ENCODE peak calls at places on chromosome 11, in ten cellular contexts. One of them, this sample, is unnamed.

GRCh38 chr11:6472934-6473333 is 807 bp downstream of the TRIM3 start:
- DNase-seq in NCI-H1436: no peak
- DNase-seq in mesendoderm: no peak
- DNase-seq in stimulated activated CD8-positive, alpha-beta memory T cell treated with anti-CD3 and anti-CD28 coated beads, Interleukin-15, amount 100 ng/mL, for 1 hour: no peak
- DNase-seq in T-helper 17 cell: no peak
- DNase-seq in G401: peak; percentile 74
- DNase-seq in stimulated activated naive CD8-positive, alpha-beta T cell treated with anti-CD3 and anti-CD28 coated beads, Interleukin-15, amount 100 ng/mL, for 72 hours: no peak
- DNase-seq in nucleus accumbens: no peak
- DNase-seq in gastrocnemius medialis: no peak
- DNase-seq in dermis blood vessel endothelial cell: no peak
- DNase-seq in this sample: no peak

GRCh38 chr11:116692318-116693106 is 80.3 kb downstream of the BUD13 start:
- DNase-seq in NCI-H1436: no peak
- DNase-seq in mesendoderm: no peak
- DNase-seq in stimulated activated CD8-positive, alpha-beta memory T cell treated with anti-CD3 and anti-CD28 coated beads, Interleukin-15, amount 100 ng/mL, for 1 hour: no peak
- DNase-seq in T-helper 17 cell: no peak
- DNase-seq in G401: no peak
- DNase-seq in stimulated activated naive CD8-positive, alpha-beta T cell treated with anti-CD3 and anti-CD28 coated beads, Interleukin-15, amount 100 ng/mL, for 72 hours: no peak
- DNase-seq in nucleus accumbens: no peak
- DNase-seq in gastrocnemius medialis: no peak
- DNase-seq in dermis blood vessel endothelial cell: no peak
- DNase-seq in this sample: peak; percentile 48

GRCh38 chr11:8256271-8257002 is 7.2 kb downstream of the LMO1 start:
- DNase-seq in NCI-H1436: no peak
- DNase-seq in mesendoderm: no peak
- DNase-seq in stimulated activated CD8-positive, alpha-beta memory T cell treated with anti-CD3 and anti-CD28 coated beads, Interleukin-15, amount 100 ng/mL, for 1 hour: no peak
- DNase-seq in T-helper 17 cell: no peak
- DNase-seq in G401: no peak
- DNase-seq in stimulated activated naive CD8-positive, alpha-beta T cell treated with anti-CD3 and anti-CD28 coated beads, Interleukin-15, amount 100 ng/mL, for 72 hours: no peak
- DNase-seq in nucleus accumbens: no peak
- DNase-seq in gastrocnemius medialis: peak; percentile 8
- DNase-seq in dermis blood vessel endothelial cell: no peak
- DNase-seq in this sample: peak; percentile 8

GRCh38 chr11:27571151-27571840 is 64.7 kb upstream of the LIN7C start:
- DNase-seq in NCI-H1436: no peak
- DNase-seq in mesendoderm: peak; percentile 10
- DNase-seq in stimulated activated CD8-positive, alpha-beta memory T cell treated with anti-CD3 and anti-CD28 coated beads, Interleukin-15, amount 100 ng/mL, for 1 hour: no peak
- DNase-seq in T-helper 17 cell: no peak
- DNase-seq in G401: no peak
- DNase-seq in stimulated activated naive CD8-positive, alpha-beta T cell treated with anti-CD3 and anti-CD28 coated beads, Interleukin-15, amount 100 ng/mL, for 72 hours: no peak
- DNase-seq in nucleus accumbens: no peak
- DNase-seq in gastrocnemius medialis: no peak
- DNase-seq in dermis blood vessel endothelial cell: no peak
- DNase-seq in this sample: no peak

GRCh38 chr11:27950339-27950738 is 157.6 kb downstream of the KIF18A start:
- DNase-seq in NCI-H1436: no peak
- DNase-seq in mesendoderm: peak; percentile 25
- DNase-seq in stimulated activated CD8-positive, alpha-beta memory T cell treated with anti-CD3 and anti-CD28 coated beads, Interleukin-15, amount 100 ng/mL, for 1 hour: no peak
- DNase-seq in T-helper 17 cell: no peak
- DNase-seq in G401: no peak
- DNase-seq in stimulated activated naive CD8-positive, alpha-beta T cell treated with anti-CD3 and anti-CD28 coated beads, Interleukin-15, amount 100 ng/mL, for 72 hours: no peak
- DNase-seq in nucleus accumbens: no peak
- DNase-seq in gastrocnemius medialis: no peak
- DNase-seq in dermis blood vessel endothelial cell: no peak
- DNase-seq in this sample: no peak

GRCh38 chr11:94449437-94449836 is 44.2 kb downstream of the MRE11 start:
- DNase-seq in NCI-H1436: peak; percentile 2
- DNase-seq in mesendoderm: no peak
- DNase-seq in stimulated activated CD8-positive, alpha-beta memory T cell treated with anti-CD3 and anti-CD28 coated beads, Interleukin-15, amount 100 ng/mL, for 1 hour: no peak
- DNase-seq in T-helper 17 cell: no peak
- DNase-seq in G401: no peak
- DNase-seq in stimulated activated naive CD8-positive, alpha-beta T cell treated with anti-CD3 and anti-CD28 coated beads, Interleukin-15, amount 100 ng/mL, for 72 hours: no peak
- DNase-seq in nucleus accumbens: no peak
- DNase-seq in gastrocnemius medialis: no peak
- DNase-seq in dermis blood vessel endothelial cell: peak; percentile 50
- DNase-seq in this sample: no peak

GRCh38 chr11:62545437-62546243 is 966 bp downstream of the AHNAK start:
- DNase-seq in NCI-H1436: no peak
- DNase-seq in mesendoderm: peak; percentile 97
- DNase-seq in stimulated activated CD8-positive, alpha-beta memory T cell treated with anti-CD3 and anti-CD28 coated beads, Interleukin-15, amount 100 ng/mL, for 1 hour: no peak
- DNase-seq in T-helper 17 cell: peak; percentile 74
- DNase-seq in G401: peak; percentile 58
- DNase-seq in stimulated activated naive CD8-positive, alpha-beta T cell treated with anti-CD3 and anti-CD28 coated beads, Interleukin-15, amount 100 ng/mL, for 72 hours: no peak
- DNase-seq in nucleus accumbens: peak; percentile 22
- DNase-seq in gastrocnemius medialis: peak; percentile 91
- DNase-seq in dermis blood vessel endothelial cell: peak; percentile 92
- DNase-seq in this sample: peak; percentile 97

GRCh38 chr11:3225159-3225758 is 6.6 kb upstream of the MRGPRG start:
- DNase-seq in NCI-H1436: no peak
- DNase-seq in mesendoderm: peak; percentile 28
- DNase-seq in stimulated activated CD8-positive, alpha-beta memory T cell treated with anti-CD3 and anti-CD28 coated beads, Interleukin-15, amount 100 ng/mL, for 1 hour: no peak
- DNase-seq in T-helper 17 cell: no peak
- DNase-seq in G401: no peak
- DNase-seq in stimulated activated naive CD8-positive, alpha-beta T cell treated with anti-CD3 and anti-CD28 coated beads, Interleukin-15, amount 100 ng/mL, for 72 hours: no peak
- DNase-seq in nucleus accumbens: no peak
- DNase-seq in gastrocnemius medialis: no peak
- DNase-seq in dermis blood vessel endothelial cell: no peak
- DNase-seq in this sample: no peak

GRCh38 chr11:43835104-43835503 is 45.5 kb upstream of the ALKBH3 start:
- DNase-seq in NCI-H1436: no peak
- DNase-seq in mesendoderm: no peak
- DNase-seq in stimulated activated CD8-positive, alpha-beta memory T cell treated with anti-CD3 and anti-CD28 coated beads, Interleukin-15, amount 100 ng/mL, for 1 hour: no peak
- DNase-seq in T-helper 17 cell: no peak
- DNase-seq in G401: peak; percentile 90
- DNase-seq in stimulated activated naive CD8-positive, alpha-beta T cell treated with anti-CD3 and anti-CD28 coated beads, Interleukin-15, amount 100 ng/mL, for 72 hours: no peak
- DNase-seq in nucleus accumbens: no peak
- DNase-seq in gastrocnemius medialis: no peak
- DNase-seq in dermis blood vessel endothelial cell: no peak
- DNase-seq in this sample: no peak

GRCh38 chr11:68254421-68254820 is 17.4 kb downstream of the C11orf24 start:
- DNase-seq in NCI-H1436: no peak
- DNase-seq in mesendoderm: no peak
- DNase-seq in stimulated activated CD8-positive, alpha-beta memory T cell treated with anti-CD3 and anti-CD28 coated beads, Interleukin-15, amount 100 ng/mL, for 1 hour: no peak
- DNase-seq in T-helper 17 cell: no peak
- DNase-seq in G401: no peak
- DNase-seq in stimulated activated naive CD8-positive, alpha-beta T cell treated with anti-CD3 and anti-CD28 coated beads, Interleukin-15, amount 100 ng/mL, for 72 hours: no peak
- DNase-seq in nucleus accumbens: no peak
- DNase-seq in gastrocnemius medialis: no peak
- DNase-seq in dermis blood vessel endothelial cell: no peak
- DNase-seq in this sample: no peak

GRCh38 chr11:130160460-130161090 is 993 bp downstream of the ST14 start:
- DNase-seq in NCI-H1436: no peak
- DNase-seq in mesendoderm: peak; percentile 28
- DNase-seq in stimulated activated CD8-positive, alpha-beta memory T cell treated with anti-CD3 and anti-CD28 coated beads, Interleukin-15, amount 100 ng/mL, for 1 hour: no peak
- DNase-seq in T-helper 17 cell: no peak
- DNase-seq in G401: no peak
- DNase-seq in stimulated activated naive CD8-positive, alpha-beta T cell treated with anti-CD3 and anti-CD28 coated beads, Interleukin-15, amount 100 ng/mL, for 72 hours: no peak
- DNase-seq in nucleus accumbens: no peak
- DNase-seq in gastrocnemius medialis: no peak
- DNase-seq in dermis blood vessel endothelial cell: no peak
- DNase-seq in this sample: no peak

GRCh38 chr11:125175896-125176575 is 11.5 kb downstream of the PKNOX2 start:
- DNase-seq in NCI-H1436: no peak
- DNase-seq in mesendoderm: no peak
- DNase-seq in stimulated activated CD8-positive, alpha-beta memory T cell treated with anti-CD3 and anti-CD28 coated beads, Interleukin-15, amount 100 ng/mL, for 1 hour: no peak
- DNase-seq in T-helper 17 cell: no peak
- DNase-seq in G401: no peak
- DNase-seq in stimulated activated naive CD8-positive, alpha-beta T cell treated with anti-CD3 and anti-CD28 coated beads, Interleukin-15, amount 100 ng/mL, for 72 hours: no peak
- DNase-seq in nucleus accumbens: no peak
- DNase-seq in gastrocnemius medialis: no peak
- DNase-seq in dermis blood vessel endothelial cell: no peak
- DNase-seq in this sample: peak; percentile 74

GRCh38 chr11:64472593-64473455 is 113.9 kb downstream of the RPS6KA4 start:
- DNase-seq in NCI-H1436: no peak
- DNase-seq in mesendoderm: no peak
- DNase-seq in stimulated activated CD8-positive, alpha-beta memory T cell treated with anti-CD3 and anti-CD28 coated beads, Interleukin-15, amount 100 ng/mL, for 1 hour: no peak
- DNase-seq in T-helper 17 cell: no peak
- DNase-seq in G401: no peak
- DNase-seq in stimulated activated naive CD8-positive, alpha-beta T cell treated with anti-CD3 and anti-CD28 coated beads, Interleukin-15, amount 100 ng/mL, for 72 hours: no peak
- DNase-seq in nucleus accumbens: no peak
- DNase-seq in gastrocnemius medialis: no peak
- DNase-seq in dermis blood vessel endothelial cell: no peak
- DNase-seq in this sample: no peak

GRCh38 chr11:127898422-127899365 is 688.7 kb downstream of the ETS1 start:
- DNase-seq in NCI-H1436: no peak
- DNase-seq in mesendoderm: no peak
- DNase-seq in stimulated activated CD8-positive, alpha-beta memory T cell treated with anti-CD3 and anti-CD28 coated beads, Interleukin-15, amount 100 ng/mL, for 1 hour: no peak
- DNase-seq in T-helper 17 cell: no peak
- DNase-seq in G401: no peak
- DNase-seq in stimulated activated naive CD8-positive, alpha-beta T cell treated with anti-CD3 and anti-CD28 coated beads, Interleukin-15, amount 100 ng/mL, for 72 hours: no peak
- DNase-seq in nucleus accumbens: no peak
- DNase-seq in gastrocnemius medialis: no peak
- DNase-seq in dermis blood vessel endothelial cell: no peak
- DNase-seq in this sample: no peak

This sample was measured in tibial artery.